ENCODE peak calls at places on chromosomes 4 and X, in six cellular contexts. A is EL; U is NCI-H226; D is naive thymus-derived CD8-positive, alpha-beta T cell; W is T-cell; I is right cardiac atrium. O is an unnamed sample.
A peak's percentile ranks its signal among the peaks of the same experiment; 100 is the strongest.

GRCh38 chr4:2702361-2702760 is 53.8 kb downstream of the TNIP2 start:
- DNase-seq in A (no peak), U (no peak), W (no peak), D (no peak), I (no peak), O (no peak)

GRCh38 chrX:46254623-46255022 is 290.6 kb downstream of the ZNF674 start:
- DNase-seq in I (no peak), A (peak; percentile 7), D (no peak), U (no peak), W (no peak), O (no peak)

GRCh38 chr4:132227349-132228165 is 921.5 kb upstream of the PCDH10 start:
- DNase-seq in A (no peak), W (no peak), U (peak; percentile 3), D (no peak), I (no peak), O (peak; percentile 84)

GRCh38 chrX:130401415-130402210 is at the start of gene RBMX2:
- DNase-seq in W (peak; percentile 52), D (peak; percentile 65), U (peak; percentile 59), A (peak; percentile 75), I (peak; percentile 77), O (peak; percentile 68)

GRCh38 chrX:123340691-123341090 is 156.6 kb downstream of the GRIA3 start:
- DNase-seq in D (no peak), U (no peak), A (no peak), I (no peak), W (no peak), O (no peak)

GRCh38 chrX:16488959-16489358 is 161.0 kb upstream of the S100G start:
- DNase-seq in A (no peak), D (no peak), W (no peak), U (no peak), I (no peak), O (no peak)

GRCh38 chr4:51859476-51860032 is 16.6 kb downstream of the DCUN1D4 start:
- DNase-seq in W (no peak), A (no peak), D (no peak), I (no peak), U (no peak), O (no peak)

GRCh38 chrX:13741695-13742094 is 7.1 kb downstream of the OFD1 start:
- DNase-seq in A (no peak), I (no peak), U (no peak), W (no peak), D (no peak), O (no peak)

GRCh38 chr4:137961051-137961438 is 281.1 kb downstream of the SLC7A11 start:
- DNase-seq in I (peak; percentile 12), U (peak; percentile 95), A (peak; percentile 80), D (no peak), W (no peak), O (no peak)

GRCh38 chr4:83582289-83582756 is 46.4 kb downstream of the GPAT3 start:
- DNase-seq in U (peak; percentile 7), W (no peak), A (peak; percentile 21), I (peak; percentile 16), D (no peak), O (no peak)

GRCh38 chr4:90328558-90328957 is 201.4 kb downstream of the CCSER1 start:
- DNase-seq in U (no peak), D (no peak), W (no peak), I (peak; percentile 15), A (peak; percentile 3), O (no peak)

GRCh38 chr4:41835321-41835995 is 86.9 kb upstream of the PHOX2B start:
- DNase-seq in W (no peak), I (no peak), D (no peak), U (no peak), A (no peak), O (no peak)

GRCh38 chrX:120753413-120754251 is 122.0 kb downstream of the CT47B1 start:
- DNase-seq in W (no peak), U (no peak), A (no peak), I (no peak), D (no peak), O (no peak)

GRCh38 chr4:155679343-155679742 is 12.7 kb downstream of the GUCY1A1 start:
- DNase-seq in U (no peak), D (no peak), I (peak; percentile 45), A (no peak), W (no peak), O (no peak)

GRCh38 chr4:37666625-37667071 is 19.5 kb downstream of the RELL1 start:
- DNase-seq in W (no peak), D (no peak), A (peak; percentile 91), I (peak; percentile 64), U (peak; percentile 85), O (no peak)

GRCh38 chrX:133542476-133542875 is 127.2 kb upstream of the GPC4 start:
- DNase-seq in D (no peak), W (no peak), U (no peak), A (no peak), I (no peak), O (no peak)

GRCh38 chr4:110837896-110838450 is 215.1 kb upstream of the PITX2 start:
- DNase-seq in A (no peak), W (no peak), U (no peak), D (no peak), I (no peak), O (peak; percentile 11)

GRCh38 chr4:145732416-145732815 is 52.5 kb downstream of the C4orf51 start:
- DNase-seq in A (no peak), D (no peak), I (no peak), U (no peak), W (no peak), O (no peak)

GRCh38 chr4:6641164-6641970 is 882 bp downstream of the MRFAP1 start:
- DNase-seq in I (peak; percentile 63), A (peak; percentile 52), U (no peak), D (peak; percentile 54), W (peak; percentile 55), O (no peak)

GRCh38 chr4:150816491-150816890 is 198.6 kb downstream of the LRBA start:
- DNase-seq in U (no peak), I (no peak), W (no peak), D (no peak), A (peak; percentile 31), O (no peak)

GRCh38 chr4:28709821-28710330 is 1849.2 kb downstream of the STIM2 start:
- DNase-seq in I (no peak), D (no peak), W (no peak), A (peak; percentile 40), U (peak; percentile 48), O (no peak)

GRCh38 chr4:71446479-71447081 is 107.8 kb downstream of the SLC4A4 start:
- DNase-seq in A (no peak), D (no peak), W (no peak), U (no peak), I (no peak), O (no peak)

GRCh38 chrX:130415201-130415600 is 13.4 kb downstream of the RBMX2 start:
- DNase-seq in W (no peak), D (no peak), U (no peak), A (no peak), I (no peak), O (no peak)

GRCh38 chr4:6734165-6734786 is 18.3 kb downstream of the BLOC1S4 start:
- DNase-seq in U (no peak), D (no peak), I (no peak), A (no peak), W (no peak), O (no peak)

GRCh38 chrX:32524385-32524784 is 687.0 kb downstream of the DMD start:
- DNase-seq in A (no peak), D (no peak), U (no peak), I (no peak), W (no peak), O (no peak)

GRCh38 chrX:32744906-32745305 is 466.4 kb downstream of the DMD start:
- DNase-seq in W (no peak), U (no peak), A (no peak), D (no peak), I (no peak), O (no peak)

GRCh38 chr4:19024047-19024446 is 1002.5 kb upstream of the LCORL start:
- DNase-seq in I (no peak), A (no peak), U (no peak), D (no peak), W (no peak), O (no peak)

GRCh38 chr4:14233126-14233525 is 605.6 kb upstream of the BOD1L1 start:
- DNase-seq in W (no peak), A (no peak), U (no peak), D (no peak), I (no peak), O (no peak)

GRCh38 chr4:107243141-107243779 is 207.1 kb upstream of the DKK2 start:
- DNase-seq in W (no peak), D (no peak), U (no peak), A (no peak), I (no peak), O (no peak)

GRCh38 chrX:38538134-38538533 is 23.2 kb upstream of the TSPAN7 start:
- DNase-seq in A (no peak), W (no peak), U (no peak), I (no peak), D (no peak), O (no peak)